ENCODE peak calls at places on chromosomes 12 and 14, in eight cellular contexts. One of them, this sample, is unnamed.

GRCh38 chr12:15788266-15789214 is 648 bp downstream of the EPS8 start:
- DNase-seq in AG09319: no peak
- DNase-seq in OCI-LY7: no peak
- DNase-seq in SK-N-SH: no peak
- DNase-seq in endothelial cell of umbilical vein: peak
- DNase-seq in A549: peak
- DNase-seq in BJ: no peak
- DNase-seq in neural progenitor cell: peak
- DNase-seq in this sample: peak

GRCh38 chr14:86462193-86462592 is 932.2 kb downstream of the FLRT2 start:
- DNase-seq in OCI-LY7: peak
- DNase-seq in BJ: no peak
- DNase-seq in SK-N-SH: no peak
- DNase-seq in endothelial cell of umbilical vein: no peak
- DNase-seq in A549: peak
- DNase-seq in AG09319: no peak
- DNase-seq in neural progenitor cell: peak
- DNase-seq in this sample: no peak

GRCh38 chr12:80716711-80717469 is at the start of gene MYF5:
- DNase-seq in BJ: no peak
- DNase-seq in A549: no peak
- DNase-seq in OCI-LY7: no peak
- DNase-seq in AG09319: no peak
- DNase-seq in endothelial cell of umbilical vein: no peak
- DNase-seq in neural progenitor cell: no peak
- DNase-seq in SK-N-SH: no peak
- DNase-seq in this sample: no peak

GRCh38 chr12:2125651-2126050 is 72.9 kb downstream of the CACNA1C start:
- DNase-seq in endothelial cell of umbilical vein: no peak
- DNase-seq in neural progenitor cell: no peak
- DNase-seq in SK-N-SH: no peak
- DNase-seq in A549: no peak
- DNase-seq in OCI-LY7: no peak
- DNase-seq in BJ: no peak
- DNase-seq in AG09319: no peak
- DNase-seq in this sample: no peak

GRCh38 chr14:37901978-37902377 is 305.7 kb upstream of the SSTR1 start:
- DNase-seq in SK-N-SH: no peak
- DNase-seq in BJ: peak
- DNase-seq in endothelial cell of umbilical vein: no peak
- DNase-seq in AG09319: peak
- DNase-seq in neural progenitor cell: no peak
- DNase-seq in OCI-LY7: no peak
- DNase-seq in A549: no peak
- DNase-seq in this sample: no peak

GRCh38 chr14:104048758-104049496 is 36.6 kb upstream of the ASPG start:
- DNase-seq in neural progenitor cell: no peak
- DNase-seq in endothelial cell of umbilical vein: no peak
- DNase-seq in A549: no peak
- DNase-seq in SK-N-SH: no peak
- DNase-seq in AG09319: no peak
- DNase-seq in OCI-LY7: no peak
- DNase-seq in BJ: no peak
- DNase-seq in this sample: peak

GRCh38 chr14:75913183-75913582 is 68.6 kb downstream of the TGFB3 start:
- DNase-seq in endothelial cell of umbilical vein: no peak
- DNase-seq in OCI-LY7: no peak
- DNase-seq in SK-N-SH: no peak
- DNase-seq in A549: no peak
- DNase-seq in neural progenitor cell: no peak
- DNase-seq in AG09319: no peak
- DNase-seq in BJ: no peak
- DNase-seq in this sample: no peak

GRCh38 chr12:14954269-14954668 is 7.1 kb downstream of the ARHGDIB start:
- DNase-seq in AG09319: no peak
- DNase-seq in endothelial cell of umbilical vein: no peak
- DNase-seq in SK-N-SH: no peak
- DNase-seq in BJ: no peak
- DNase-seq in OCI-LY7: peak
- DNase-seq in A549: no peak
- DNase-seq in neural progenitor cell: no peak
- DNase-seq in this sample: no peak

GRCh38 chr12:21713138-21713537 is 55.5 kb upstream of the LDHB start:
- DNase-seq in OCI-LY7: no peak
- DNase-seq in A549: no peak
- DNase-seq in BJ: no peak
- DNase-seq in endothelial cell of umbilical vein: no peak
- DNase-seq in SK-N-SH: no peak
- DNase-seq in neural progenitor cell: no peak
- DNase-seq in AG09319: no peak
- DNase-seq in this sample: no peak

GRCh38 chr12:68815928-68816800 is 8.2 kb downstream of the MDM2 start:
- DNase-seq in OCI-LY7: no peak
- DNase-seq in SK-N-SH: no peak
- DNase-seq in AG09319: no peak
- DNase-seq in A549: no peak
- DNase-seq in neural progenitor cell: no peak
- DNase-seq in endothelial cell of umbilical vein: no peak
- DNase-seq in BJ: no peak
- DNase-seq in this sample: no peak

GRCh38 chr12:104201238-104202001 is 14.2 kb upstream of the TXNRD1 start:
- DNase-seq in A549: peak
- DNase-seq in BJ: no peak
- DNase-seq in endothelial cell of umbilical vein: peak
- DNase-seq in SK-N-SH: peak
- DNase-seq in neural progenitor cell: peak
- DNase-seq in OCI-LY7: peak
- DNase-seq in AG09319: peak
- DNase-seq in this sample: peak

GRCh38 chr12:62749586-62749985 is 185.4 kb downstream of the PPM1H start:
- DNase-seq in endothelial cell of umbilical vein: no peak
- DNase-seq in BJ: no peak
- DNase-seq in neural progenitor cell: no peak
- DNase-seq in SK-N-SH: no peak
- DNase-seq in AG09319: no peak
- DNase-seq in A549: no peak
- DNase-seq in OCI-LY7: no peak
- DNase-seq in this sample: no peak

GRCh38 chr14:95157987-95158712 is 821 bp upstream of the DICER1 start:
- DNase-seq in neural progenitor cell: no peak
- DNase-seq in endothelial cell of umbilical vein: no peak
- DNase-seq in SK-N-SH: no peak
- DNase-seq in A549: peak
- DNase-seq in BJ: no peak
- DNase-seq in AG09319: no peak
- DNase-seq in OCI-LY7: peak
- DNase-seq in this sample: peak

GRCh38 chr12:67048371-67048770 is 220.8 kb upstream of the CAND1 start:
- DNase-seq in OCI-LY7: no peak
- DNase-seq in A549: no peak
- DNase-seq in endothelial cell of umbilical vein: no peak
- DNase-seq in AG09319: no peak
- DNase-seq in neural progenitor cell: no peak
- DNase-seq in BJ: no peak
- DNase-seq in SK-N-SH: no peak
- DNase-seq in this sample: no peak

GRCh38 chr12:117408161-117408791 is 46.9 kb upstream of the NOS1 start:
- DNase-seq in neural progenitor cell: peak
- DNase-seq in endothelial cell of umbilical vein: peak
- DNase-seq in A549: no peak
- DNase-seq in BJ: peak
- DNase-seq in SK-N-SH: peak
- DNase-seq in OCI-LY7: no peak
- DNase-seq in AG09319: no peak
- DNase-seq in this sample: no peak

GRCh38 chr12:111216387-111217159 is 152.3 kb downstream of the PHETA1 start:
- DNase-seq in OCI-LY7: no peak
- DNase-seq in BJ: no peak
- DNase-seq in SK-N-SH: no peak
- DNase-seq in neural progenitor cell: no peak
- DNase-seq in AG09319: no peak
- DNase-seq in endothelial cell of umbilical vein: no peak
- DNase-seq in A549: no peak
- DNase-seq in this sample: no peak

GRCh38 chr12:19707948-19708409 is 268.7 kb downstream of the AEBP2 start:
- DNase-seq in neural progenitor cell: no peak
- DNase-seq in A549: peak
- DNase-seq in SK-N-SH: no peak
- DNase-seq in OCI-LY7: no peak
- DNase-seq in endothelial cell of umbilical vein: no peak
- DNase-seq in AG09319: peak
- DNase-seq in BJ: no peak
- DNase-seq in this sample: no peak

GRCh38 chr12:93894391-93895095 is 217.4 kb downstream of the CRADD start:
- DNase-seq in A549: no peak
- DNase-seq in SK-N-SH: peak
- DNase-seq in endothelial cell of umbilical vein: no peak
- DNase-seq in BJ: no peak
- DNase-seq in OCI-LY7: no peak
- DNase-seq in AG09319: no peak
- DNase-seq in neural progenitor cell: no peak
- DNase-seq in this sample: no peak

GRCh38 chr14:104431351-104431928 is 148.1 kb upstream of the C14orf180 start:
- DNase-seq in SK-N-SH: no peak
- DNase-seq in neural progenitor cell: no peak
- DNase-seq in BJ: no peak
- DNase-seq in OCI-LY7: no peak
- DNase-seq in endothelial cell of umbilical vein: no peak
- DNase-seq in A549: no peak
- DNase-seq in AG09319: no peak
- DNase-seq in this sample: no peak

GRCh38 chr12:112258926-112259325 is 123.3 kb downstream of the HECTD4 start:
- DNase-seq in OCI-LY7: no peak
- DNase-seq in SK-N-SH: no peak
- DNase-seq in A549: no peak
- DNase-seq in endothelial cell of umbilical vein: no peak
- DNase-seq in AG09319: no peak
- DNase-seq in BJ: no peak
- DNase-seq in neural progenitor cell: no peak
- DNase-seq in this sample: no peak

GRCh38 chr12:86681062-86681461 is 424.9 kb upstream of the MGAT4C start:
- DNase-seq in neural progenitor cell: no peak
- DNase-seq in OCI-LY7: no peak
- DNase-seq in A549: no peak
- DNase-seq in endothelial cell of umbilical vein: no peak
- DNase-seq in BJ: no peak
- DNase-seq in AG09319: no peak
- DNase-seq in SK-N-SH: no peak
- DNase-seq in this sample: no peak

GRCh38 chr12:131000000-131000486 is 46.3 kb downstream of the ADGRD1 start:
- DNase-seq in neural progenitor cell: no peak
- DNase-seq in endothelial cell of umbilical vein: no peak
- DNase-seq in BJ: no peak
- DNase-seq in A549: no peak
- DNase-seq in OCI-LY7: no peak
- DNase-seq in SK-N-SH: no peak
- DNase-seq in AG09319: no peak
- DNase-seq in this sample: no peak

GRCh38 chr12:3990356-3990975 is 117.3 kb upstream of the PARP11 start:
- DNase-seq in SK-N-SH: no peak
- DNase-seq in A549: no peak
- DNase-seq in endothelial cell of umbilical vein: no peak
- DNase-seq in OCI-LY7: no peak
- DNase-seq in AG09319: no peak
- DNase-seq in BJ: no peak
- DNase-seq in neural progenitor cell: peak
- DNase-seq in this sample: no peak

GRCh38 chr12:95151821-95152220 is 65.4 kb downstream of the FGD6 start:
- DNase-seq in SK-N-SH: no peak
- DNase-seq in A549: no peak
- DNase-seq in neural progenitor cell: no peak
- DNase-seq in AG09319: no peak
- DNase-seq in endothelial cell of umbilical vein: no peak
- DNase-seq in BJ: no peak
- DNase-seq in OCI-LY7: no peak
- DNase-seq in this sample: no peak

GRCh38 chr12:26091837-26092236 is 33.0 kb downstream of the BHLHE41 start:
- DNase-seq in SK-N-SH: peak
- DNase-seq in OCI-LY7: no peak
- DNase-seq in AG09319: no peak
- DNase-seq in A549: no peak
- DNase-seq in neural progenitor cell: peak
- DNase-seq in BJ: no peak
- DNase-seq in endothelial cell of umbilical vein: no peak
- DNase-seq in this sample: no peak
- TF ChIP-seq CTCF in SK-N-SH: peak
- TF ChIP-seq CTCF in OCI-LY7: no peak
- TF ChIP-seq CTCF in AG09319: peak
- TF ChIP-seq CTCF in A549: no peak
- TF ChIP-seq CTCF in neural progenitor cell: peak
- TF ChIP-seq CTCF in BJ: peak
- TF ChIP-seq CTCF in endothelial cell of umbilical vein: peak
- TF ChIP-seq CTCF in this sample: no peak

DNA sequence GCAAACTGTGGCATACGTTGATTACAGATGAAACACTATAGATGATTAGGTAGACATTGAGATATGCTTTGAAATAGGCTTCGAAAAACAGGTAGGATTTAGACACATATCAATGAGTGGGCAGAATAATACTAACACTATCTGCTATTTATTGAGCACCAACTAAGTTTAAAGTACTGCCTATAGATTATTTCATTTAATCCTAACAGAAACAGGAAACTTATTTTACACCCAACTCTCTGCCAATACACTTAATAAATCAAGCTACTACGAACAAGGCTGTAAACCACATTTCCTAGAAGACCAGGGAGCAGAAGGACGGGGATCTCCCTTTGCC is 363 bp upstream of the VRK1 start:
- DNase-seq in OCI-LY7: no peak
- DNase-seq in neural progenitor cell: no peak
- DNase-seq in endothelial cell of umbilical vein: no peak
- DNase-seq in BJ: no peak
- DNase-seq in A549: no peak
- DNase-seq in SK-N-SH: no peak
- DNase-seq in AG09319: no peak
- DNase-seq in this sample: no peak
- TF ChIP-seq CTCF in OCI-LY7: no peak
- TF ChIP-seq CTCF in neural progenitor cell: no peak
- TF ChIP-seq CTCF in endothelial cell of umbilical vein: no peak
- TF ChIP-seq CTCF in BJ: no peak
- TF ChIP-seq CTCF in A549: no peak
- TF ChIP-seq CTCF in SK-N-SH: no peak
- TF ChIP-seq CTCF in AG09319: no peak
- TF ChIP-seq CTCF in this sample: no peak

GRCh38 chr12:71754461-71755145 is at the start of gene RAB21:
- DNase-seq in SK-N-SH: peak
- DNase-seq in A549: peak
- DNase-seq in OCI-LY7: peak
- DNase-seq in BJ: peak
- DNase-seq in AG09319: peak
- DNase-seq in neural progenitor cell: peak
- DNase-seq in endothelial cell of umbilical vein: peak
- DNase-seq in this sample: peak
- TF ChIP-seq CTCF in SK-N-SH: peak
- TF ChIP-seq CTCF in A549: no peak
- TF ChIP-seq CTCF in OCI-LY7: no peak
- TF ChIP-seq CTCF in BJ: peak
- TF ChIP-seq CTCF in AG09319: peak
- TF ChIP-seq CTCF in neural progenitor cell: peak
- TF ChIP-seq CTCF in endothelial cell of umbilical vein: peak
- TF ChIP-seq CTCF in this sample: no peak

GRCh38 chr14:71346685-71347084 is 439.4 kb downstream of the PCNX1 start:
- DNase-seq in AG09319: no peak
- DNase-seq in SK-N-SH: no peak
- DNase-seq in neural progenitor cell: no peak
- DNase-seq in A549: no peak
- DNase-seq in BJ: no peak
- DNase-seq in endothelial cell of umbilical vein: no peak
- DNase-seq in OCI-LY7: no peak
- DNase-seq in this sample: no peak
- TF ChIP-seq CTCF in AG09319: no peak
- TF ChIP-seq CTCF in SK-N-SH: no peak
- TF ChIP-seq CTCF in neural progenitor cell: no peak
- TF ChIP-seq CTCF in A549: no peak
- TF ChIP-seq CTCF in BJ: no peak
- TF ChIP-seq CTCF in endothelial cell of umbilical vein: no peak
- TF ChIP-seq CTCF in OCI-LY7: no peak
- TF ChIP-seq CTCF in this sample: no peak